ENCODE peak calls at places on chromosomes 12 and 14, in four cellular contexts. D, U, C and X are unnamed samples. For H3K9me3, the result is how much of the 10 kb centered on the place peaks cover.

GRCh38 chr12:94641283-94641682 is 9.1 kb downstream of the TMCC3 start:
- DNase-seq in D (no peak), U (no peak), C (no peak), X (no peak)

GRCh38 chr12:98182791-98183190 is 332.6 kb upstream of the TMPO start:
- DNase-seq in D (no peak), U (no peak), C (no peak), X (no peak)

GRCh38 chr12:120496353-120497340 is 734 bp downstream of the DYNLL1 start:
- DNase-seq in D (peak), U (peak), C (peak), X (peak)

GRCh38 chr12:101607894-101608293 is 13.1 kb downstream of the MYBPC1 start:
- DNase-seq in D (no peak), U (no peak), C (no peak), X (no peak)

GRCh38 chr14:22646570-22647254 is 2.6 kb upstream of the OR6J1 start:
- DNase-seq in D (no peak), U (no peak), C (no peak), X (no peak)

GRCh38 chr12:11500861-11501230 is 105.5 kb upstream of the PRB2 start:
- DNase-seq in D (no peak), U (no peak), C (no peak), X (no peak)

GRCh38 chr12:46494424-46494823 is 121.9 kb upstream of the SLC38A2 start:
- DNase-seq in D (no peak), U (no peak), C (no peak), X (no peak)

GRCh38 chr14:95515080-95515489 is 1.4 kb downstream of the SYNE3 start:
- DNase-seq in D (no peak), U (peak), C (peak), X (no peak)

GRCh38 chr12:131642101-131642540 is 68.8 kb upstream of the SFSWAP start:
- DNase-seq in D (peak), U (no peak), C (no peak), X (no peak)

GRCh38 chr12:19451196-19451595 is 11.9 kb downstream of the AEBP2 start:
- DNase-seq in D (no peak), U (no peak), C (no peak), X (no peak)

GRCh38 chr12:96434107-96434506 is 33.9 kb upstream of the CDK17 start:
- DNase-seq in D (no peak), U (no peak), C (no peak), X (peak)

GRCh38 chr12:112749081-112749480 is 42.5 kb upstream of the RPH3A start:
- DNase-seq in D (no peak), U (no peak), C (no peak), X (no peak)

GRCh38 chr14:89399594-89400068 is 17.4 kb downstream of the FOXN3 start:
- DNase-seq in D (no peak), U (peak), C (no peak), X (no peak)

GRCh38 chr12:49342914-49343731 is 3.6 kb upstream of the DNAJC22 start:
- DNase-seq in D (peak), U (peak), C (no peak), X (no peak)

GRCh38 chr12:38151991-38152700 is 164.4 kb upstream of the ALG10B start:
- DNase-seq in D (no peak), U (no peak), C (no peak), X (no peak)
- H3K9me3 ChIP-seq in D (under half), U (under half), C (under half), X (under half)

GRCh38 chr14:68345738-68346137 is 447.1 kb downstream of the ZFP36L1 start:
- DNase-seq in D (no peak), U (no peak), C (no peak), X (no peak)

GRCh38 chr14:68342216-68342615 is 450.7 kb downstream of the ZFP36L1 start:
- DNase-seq in D (no peak), U (no peak), C (no peak), X (no peak)

GRCh38 chr14:68340262-68340661 is 452.6 kb downstream of the ZFP36L1 start:
- DNase-seq in D (no peak), U (no peak), C (no peak), X (no peak)

GRCh38 chr14:68343534-68344093 is 449.3 kb downstream of the ZFP36L1 start:
- DNase-seq in D (no peak), U (no peak), C (no peak), X (no peak)

GRCh38 chr14:68341765-68342212 is 451.1 kb downstream of the ZFP36L1 start:
- DNase-seq in D (no peak), U (no peak), C (no peak), X (no peak)
- TF ChIP-seq EP300 in D (no peak), U (no peak), C (no peak), X (no peak)

GRCh38 chr12:34395056-34396005 is 373.0 kb downstream of the ALG10 start:
- DNase-seq in D (peak), U (peak), C (peak), X (peak)

GRCh38 chr12:34397591-34398365 is 375.5 kb downstream of the ALG10 start:
- DNase-seq in D (peak), U (peak), C (peak), X (peak)

GRCh38 chr12:34396006-34396860 is 373.9 kb downstream of the ALG10 start:
- DNase-seq in D (peak), U (peak), C (peak), X (peak)

GRCh38 chr12:34398366-34398705 is 376.0 kb downstream of the ALG10 start:
- DNase-seq in D (peak), U (peak), C (no peak), X (peak)

DNA sequence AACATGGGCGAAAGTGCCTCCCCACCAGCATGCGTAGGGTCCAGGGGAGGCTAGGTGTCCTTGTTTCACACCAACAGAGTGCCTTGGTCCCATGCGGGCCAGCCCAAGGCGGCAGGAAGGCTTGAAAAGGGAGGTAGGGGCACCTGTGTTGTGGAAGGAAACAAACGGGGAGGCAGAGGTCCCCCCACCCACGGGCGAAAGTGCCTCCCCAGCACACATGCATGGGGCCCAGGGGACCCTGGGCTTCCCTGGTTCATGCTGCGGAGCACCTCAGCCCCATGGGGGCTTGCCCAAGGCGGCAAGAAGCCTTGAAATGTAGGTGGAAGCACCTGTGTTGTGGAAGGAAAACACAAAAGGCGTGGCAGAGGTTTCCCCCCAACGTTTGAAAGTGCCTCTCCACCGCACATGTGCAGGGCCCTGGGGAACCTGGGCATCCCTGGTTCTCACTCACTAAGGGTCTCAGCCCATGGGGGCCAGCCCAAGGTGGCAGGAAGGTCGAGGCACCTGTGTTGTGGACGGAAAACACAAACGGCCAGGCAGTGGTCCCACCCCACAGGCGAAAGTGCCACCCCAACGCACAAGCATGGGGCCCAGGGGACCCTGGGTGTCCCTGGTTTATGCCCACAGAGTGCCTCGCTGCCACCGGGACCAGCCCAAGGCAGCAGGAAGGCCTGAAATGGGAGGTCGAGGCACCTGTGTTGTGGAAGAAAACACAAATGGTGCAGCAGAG is 374.7 kb downstream of the ALG10 start:
- DNase-seq in D (peak), U (peak), C (peak), X (peak)
- H3K9me3 ChIP-seq in D (under half), U (under half), C (under half), X (under half)

DNA sequence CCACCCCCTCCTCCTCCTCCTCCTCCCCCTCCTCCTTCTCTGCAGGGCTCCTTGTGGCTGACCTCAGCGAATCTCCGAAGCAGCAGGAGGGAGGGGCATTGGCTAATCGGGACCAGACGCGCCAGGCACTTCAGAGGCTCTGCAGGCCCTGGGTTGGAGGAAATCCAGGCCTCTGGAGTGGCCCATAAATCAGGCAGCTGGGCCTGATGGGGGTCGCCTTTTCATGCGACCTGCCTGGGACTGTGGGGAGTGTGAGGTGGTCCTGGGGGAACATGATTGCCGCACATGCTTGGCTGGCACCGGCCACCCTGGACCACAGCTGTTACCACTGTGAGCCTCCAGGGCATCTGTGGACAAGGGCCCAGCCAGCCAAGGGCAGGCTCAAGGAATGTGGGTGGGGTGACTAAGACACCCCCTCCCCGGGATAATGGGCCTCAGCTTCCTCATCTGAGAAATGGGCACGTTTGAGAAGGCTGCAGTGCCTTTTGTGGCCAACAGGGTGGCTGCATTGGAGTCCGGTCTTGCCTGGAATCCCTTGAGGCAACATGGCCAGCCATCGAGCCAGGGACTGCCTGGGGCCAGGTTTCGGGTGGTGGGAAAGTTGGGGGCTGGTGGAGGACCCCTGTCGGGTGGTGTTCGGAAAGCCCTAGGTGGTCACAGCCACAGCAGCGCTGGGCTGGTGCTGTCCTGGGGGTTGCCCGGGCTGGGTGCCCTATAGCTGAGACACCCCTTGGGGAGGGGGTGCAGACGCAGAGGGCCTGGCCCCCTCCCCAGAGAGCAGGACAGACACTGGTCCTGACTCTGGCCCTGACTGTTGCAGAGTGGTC is 12.0 kb downstream of the KIF26A start:
- DNase-seq in D (peak), U (no peak), C (no peak), X (no peak)
- TF ChIP-seq EP300 in D (no peak), U (no peak), C (no peak), X (no peak)